ENCODE peak calls at places on chromosomes 6 and 20, in five cellular contexts. H is tibial artery, K is spleen, Z is thoracic aorta, J is astrocyte of the cerebellum. W is an unnamed sample.

GRCh38 chr6:139655783-139656705 is 281.6 kb upstream of the CITED2 start:
- DNase-seq in H (no peak), K (no peak), Z (no peak), J (no peak), W (no peak)

GRCh38 chr6:150254671-150255228 is 111.9 kb downstream of the PPP1R14C start:
- DNase-seq in H (no peak), K (no peak), Z (no peak), J (no peak), W (no peak)

GRCh38 chr6:32439708-32440214 is at the start of gene HLA-DRA:
- DNase-seq in H (no peak), K (no peak), Z (no peak), J (peak; percentile 31), W (no peak)

GRCh38 chr6:13615802-13616140 is 636 bp downstream of the NOL7 start:
- DNase-seq in H (peak; percentile 74), K (peak; percentile 88), Z (no peak), J (no peak), W (no peak)

GRCh38 chr6:11241793-11242201 is 9.3 kb upstream of the NEDD9 start:
- DNase-seq in H (peak; percentile 87), K (peak; percentile 75), Z (peak; percentile 43), J (no peak), W (no peak)

GRCh38 chr6:34709386-34709785 is 12.8 kb upstream of the ILRUN start:
- DNase-seq in H (peak; percentile 80), K (peak; percentile 80), Z (no peak), J (no peak), W (no peak)

GRCh38 chr20:16583444-16583843 is 10.2 kb upstream of the KIF16B start:
- DNase-seq in H (no peak), K (no peak), Z (no peak), J (no peak), W (no peak)

GRCh38 chr6:144278659-144279314 is 6.3 kb upstream of the UTRN start:
- DNase-seq in H (no peak), K (no peak), Z (no peak), J (no peak), W (no peak)

GRCh38 chr6:85747093-85747492 is 104.4 kb upstream of the SYNCRIP start:
- DNase-seq in H (no peak), K (no peak), Z (no peak), J (no peak), W (no peak)

GRCh38 chr20:50521221-50521642 is 11.0 kb downstream of the PTPN1 start:
- DNase-seq in H (no peak), K (no peak), Z (no peak), J (no peak), W (no peak)

GRCh38 chr20:6008254-6008653 is 45.6 kb downstream of the LRRN4 start:
- DNase-seq in H (peak; percentile 83), K (no peak), Z (peak; percentile 50), J (peak; percentile 86), W (no peak)

GRCh38 chr20:6765469-6766058 is 1.9 kb upstream of the BMP2 start:
- DNase-seq in H (no peak), K (no peak), Z (no peak), J (peak; percentile 58), W (no peak)

GRCh38 chr6:56693246-56693607 is 50.5 kb upstream of the DST start:
- DNase-seq in H (peak; percentile 89), K (peak; percentile 54), Z (peak; percentile 38), J (peak; percentile 81), W (peak; percentile 59)

GRCh38 chr20:35490736-35491181 is 35.4 kb downstream of the CEP250 start:
- DNase-seq in H (no peak), K (peak; percentile 88), Z (no peak), J (no peak), W (no peak)

GRCh38 chr20:49513009-49513408 is 30.5 kb upstream of the KCNB1 start:
- DNase-seq in H (no peak), K (no peak), Z (no peak), J (no peak), W (no peak)

GRCh38 chr6:157607317-157608109 is 215.5 kb upstream of the SNX9 start:
- DNase-seq in H (peak; percentile 29), K (no peak), Z (no peak), J (no peak), W (no peak)

GRCh38 chr6:52503853-52504777 is 72.7 kb downstream of the TRAM2 start:
- DNase-seq in H (peak; percentile 98), K (peak; percentile 85), Z (peak; percentile 75), J (no peak), W (peak; percentile 58)

GRCh38 chr6:11729083-11729482 is 49.5 kb downstream of the ADTRP start:
- DNase-seq in H (no peak), K (no peak), Z (no peak), J (no peak), W (no peak)

GRCh38 chr20:45813489-45813888 is 1.0 kb downstream of the UBE2C start:
- DNase-seq in H (no peak), K (no peak), Z (no peak), J (no peak), W (no peak)

GRCh38 chr20:20363449-20364015 is 4.4 kb upstream of the INSM1 start:
- DNase-seq in H (no peak), K (no peak), Z (no peak), J (no peak), W (no peak)

GRCh38 chr6:134529921-134530320 is 212.0 kb upstream of the SGK1 start:
- DNase-seq in H (no peak), K (no peak), Z (no peak), J (no peak), W (no peak)

GRCh38 chr20:52118696-52119095 is 72.9 kb downstream of the ZFP64 start:
- DNase-seq in H (no peak), K (no peak), Z (no peak), J (no peak), W (no peak)

GRCh38 chr20:48502016-48502415 is 325.8 kb downstream of the PREX1 start:
- DNase-seq in H (no peak), K (no peak), Z (no peak), J (no peak), W (no peak)

GRCh38 chr20:6575912-6576391 is 191.5 kb upstream of the BMP2 start:
- DNase-seq in H (no peak), K (no peak), Z (no peak), J (no peak), W (no peak)

GRCh38 chr6:164124986-164125385 is 710.5 kb downstream of the QKI start:
- DNase-seq in H (no peak), K (no peak), Z (no peak), J (no peak), W (no peak)

GRCh38 chr6:151014404-151015150 is 149.1 kb downstream of the MTHFD1L start:
- DNase-seq in H (peak; percentile 78), K (peak; percentile 86), Z (no peak), J (peak; percentile 46), W (peak; percentile 65)

GRCh38 chr20:1950836-1951235 is 43.0 kb downstream of the PDYN start:
- DNase-seq in H (no peak), K (no peak), Z (no peak), J (no peak), W (no peak)

GRCh38 chr6:140977425-140977824 is 1155.3 kb upstream of the GJE1 start:
- DNase-seq in H (no peak), K (no peak), Z (no peak), J (no peak), W (no peak)

GRCh38 chr6:161011509-161012480 is 20.2 kb downstream of the MAP3K4 start:
- DNase-seq in H (no peak), K (no peak), Z (no peak), J (no peak), W (no peak)

GRCh38 chr20:33007376-33008335 is at the start of gene BPIFB2:
- DNase-seq in H (no peak), K (peak; percentile 57), Z (no peak), J (no peak), W (no peak)

GRCh38 chr6:128712898-128713297 is 170.0 kb upstream of the LAMA2 start:
- DNase-seq in H (no peak), K (no peak), Z (no peak), J (no peak), W (no peak)

GRCh38 chr20:45111799-45112471 is 3.0 kb downstream of the WFDC5 start:
- DNase-seq in H (no peak), K (no peak), Z (no peak), J (no peak), W (no peak)

GRCh38 chr6:12371641-12372146 is 81.5 kb downstream of the EDN1 start:
- DNase-seq in H (no peak), K (no peak), Z (no peak), J (no peak), W (no peak)

GRCh38 chr20:36569847-36570429 is 3.5 kb upstream of the TGIF2 start:
- DNase-seq in H (no peak), K (no peak), Z (no peak), J (peak; percentile 40), W (no peak)
- TF ChIP-seq CTCF in H (no peak), K (no peak), Z (no peak), J (no peak), W (no peak)

DNA sequence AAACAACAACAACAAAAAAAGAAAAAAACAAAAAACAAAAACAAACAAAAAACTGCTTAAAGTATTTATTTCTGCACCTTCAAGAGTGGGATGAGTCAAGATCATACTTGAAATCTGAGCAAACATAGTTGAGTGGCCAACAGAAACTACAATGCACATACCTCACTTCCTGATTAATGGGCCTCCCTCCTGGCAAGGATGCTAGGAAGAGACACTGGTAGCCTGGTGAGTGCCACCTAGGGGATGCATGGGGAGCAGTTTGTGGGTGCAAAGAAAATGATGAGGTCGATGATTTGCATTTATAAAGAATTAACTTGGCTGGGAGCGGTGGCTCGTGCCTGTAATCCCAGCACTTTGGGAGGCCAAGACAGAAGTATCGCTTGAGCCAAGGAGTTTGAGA is 808.1 kb downstream of the MAFB start:
- DNase-seq in H (no peak), K (no peak), Z (no peak), J (no peak), W (no peak)
- TF ChIP-seq CTCF in H (no peak), K (no peak), Z (no peak), J (no peak), W (no peak)

GRCh38 chr20:58850693-58851174 is at the start of gene GNAS-AS1:
- DNase-seq in H (peak; percentile 78), K (peak; percentile 81), Z (no peak), J (peak; percentile 64), W (peak; percentile 73)
- TF ChIP-seq CTCF in H (no peak), K (no peak), Z (no peak), J (no peak), W (no peak)

GRCh38 chr20:25471020-25471419 is 63.5 kb downstream of the GINS1 start:
- DNase-seq in H (no peak), K (peak; percentile 37), Z (no peak), J (no peak), W (no peak)

GRCh38 chr20:25469558-25469957 is 62.1 kb downstream of the GINS1 start:
- DNase-seq in H (no peak), K (peak; percentile 45), Z (no peak), J (no peak), W (no peak)

GRCh38 chr20:25467441-25467840 is 60.0 kb downstream of the GINS1 start:
- DNase-seq in H (peak; percentile 12), K (no peak), Z (no peak), J (no peak), W (no peak)

GRCh38 chr20:25468126-25469075 is 60.9 kb downstream of the GINS1 start:
- DNase-seq in H (no peak), K (peak; percentile 61), Z (no peak), J (no peak), W (no peak)

GRCh38 chr20:25470045-25470444 is 62.6 kb downstream of the GINS1 start:
- DNase-seq in H (no peak), K (peak; percentile 56), Z (no peak), J (peak; percentile 12), W (no peak)
- TF ChIP-seq CTCF in H (peak; percentile 14), K (no peak), Z (no peak), J (peak; percentile 55), W (no peak)